ENCODE peak calls at places on chromosomes 2 and 18, in seven cellular contexts. I, D, A, X, T, F and V are unnamed samples.
A peak's percentile ranks its signal among the peaks of the same experiment; 100 is the strongest.

GRCh38 chr2:240759454-240759853 is 60.6 kb downstream of the KIF1A start:
- DNase-seq in I (no peak), D (no peak), A (peak; percentile 25), X (no peak), T (no peak), F (no peak), V (no peak)

GRCh38 chr2:217746741-217747287 is 256.0 kb downstream of the TNS1 start:
- DNase-seq in I (no peak), D (no peak), A (no peak), X (no peak), T (no peak), F (no peak), V (no peak)

GRCh38 chr2:96680561-96681141 is 38.1 kb downstream of the FER1L5 start:
- DNase-seq in I (no peak), D (no peak), A (no peak), X (no peak), T (no peak), F (no peak), V (no peak)

GRCh38 chr2:84946204-84947009 is 24.6 kb upstream of the KCMF1 start:
- DNase-seq in I (no peak), D (peak; percentile 88), A (peak; percentile 46), X (peak; percentile 67), T (peak; percentile 89), F (no peak), V (no peak)

GRCh38 chr2:88680916-88681315 is 10.6 kb upstream of the RPIA start:
- DNase-seq in I (no peak), D (no peak), A (no peak), X (no peak), T (no peak), F (no peak), V (no peak)

GRCh38 chr2:23900133-23900926 is 26.6 kb downstream of the ATAD2B start:
- DNase-seq in I (no peak), D (no peak), A (no peak), X (no peak), T (no peak), F (no peak), V (no peak)

GRCh38 chr2:158795110-158795924 is at the start of gene DAPL1:
- DNase-seq in I (no peak), D (no peak), A (no peak), X (no peak), T (no peak), F (no peak), V (no peak)

GRCh38 chr18:79429381-79429780 is 33.7 kb downstream of the NFATC1 start:
- DNase-seq in I (no peak), D (no peak), A (no peak), X (no peak), T (no peak), F (no peak), V (no peak)

GRCh38 chr2:201406077-201406662 is 45.1 kb downstream of the TRAK2 start:
- DNase-seq in I (peak; percentile 88), D (no peak), A (no peak), X (no peak), T (no peak), F (no peak), V (peak; percentile 20)

GRCh38 chr2:68936462-68936861 is 16.2 kb downstream of the GKN2 start:
- DNase-seq in I (no peak), D (no peak), A (no peak), X (no peak), T (no peak), F (no peak), V (no peak)

GRCh38 chr2:6290626-6291025 is 575.1 kb downstream of the CMPK2 start:
- DNase-seq in I (no peak), D (no peak), A (no peak), X (no peak), T (no peak), F (no peak), V (no peak)

GRCh38 chr18:32138332-32138731 is 46.7 kb downstream of the RNF138 start:
- DNase-seq in I (no peak), D (no peak), A (no peak), X (peak; percentile 13), T (no peak), F (no peak), V (no peak)

GRCh38 chr2:170928036-170928823 is 823 bp upstream of the GORASP2 start:
- DNase-seq in I (no peak), D (no peak), A (no peak), X (no peak), T (no peak), F (no peak), V (peak; percentile 52)

GRCh38 chr2:200383380-200384110 is 77.1 kb downstream of the SPATS2L start:
- DNase-seq in I (peak; percentile 76), D (no peak), A (no peak), X (peak; percentile 14), T (no peak), F (no peak), V (no peak)

GRCh38 chr2:188676012-188676405 is 298.2 kb upstream of the COL3A1 start:
- DNase-seq in I (no peak), D (no peak), A (no peak), X (no peak), T (no peak), F (no peak), V (no peak)

GRCh38 chr2:239913632-239914417 is 111.3 kb downstream of the NDUFA10 start:
- DNase-seq in I (no peak), D (no peak), A (no peak), X (no peak), T (no peak), F (no peak), V (no peak)

GRCh38 chr2:219261024-219261855 is 7.5 kb upstream of the TUBA4A start:
- DNase-seq in I (no peak), D (no peak), A (no peak), X (no peak), T (no peak), F (no peak), V (no peak)

GRCh38 chr2:163157891-163158511 is 319.4 kb upstream of the KCNH7 start:
- DNase-seq in I (no peak), D (no peak), A (no peak), X (no peak), T (no peak), F (no peak), V (no peak)

GRCh38 chr2:68643011-68643873 is at the start of gene PROKR1:
- DNase-seq in I (no peak), D (no peak), A (no peak), X (no peak), T (no peak), F (peak; percentile 53), V (peak; percentile 46)

GRCh38 chr2:161170377-161170776 is 10.1 kb downstream of the TANK start:
- DNase-seq in I (no peak), D (no peak), A (no peak), X (no peak), T (no peak), F (no peak), V (no peak)

GRCh38 chr2:38178142-38178541 is 102.2 kb upstream of the CYP1B1 start:
- DNase-seq in I (peak; percentile 66), D (no peak), A (no peak), X (no peak), T (no peak), F (no peak), V (no peak)

GRCh38 chr2:71857632-71858031 is 290.0 kb downstream of the CYP26B1 start:
- DNase-seq in I (no peak), D (no peak), A (no peak), X (no peak), T (no peak), F (no peak), V (no peak)

GRCh38 chr18:48348739-48349138 is 60.4 kb downstream of the ZBTB7C start:
- DNase-seq in I (no peak), D (no peak), A (no peak), X (no peak), T (no peak), F (no peak), V (no peak)

GRCh38 chr18:61891874-61892273 is 933 bp downstream of the RNF152 start:
- DNase-seq in I (no peak), D (no peak), A (no peak), X (no peak), T (no peak), F (no peak), V (no peak)

GRCh38 chr2:39631715-39632114 is 34.0 kb upstream of the TMEM178A start:
- DNase-seq in I (no peak), D (no peak), A (no peak), X (no peak), T (no peak), F (no peak), V (no peak)

GRCh38 chr2:119157850-119158511 is 570 bp downstream of the C1QL2 start:
- DNase-seq in I (no peak), D (no peak), A (no peak), X (no peak), T (no peak), F (no peak), V (no peak)

GRCh38 chr2:234001380-234001993 is 49.0 kb upstream of the SPP2 start:
- DNase-seq in I (no peak), D (no peak), A (no peak), X (no peak), T (no peak), F (no peak), V (no peak)

GRCh38 chr2:190717764-190718651 is 69.1 kb downstream of the NAB1 start:
- DNase-seq in I (no peak), D (peak; percentile 62), A (no peak), X (no peak), T (no peak), F (no peak), V (no peak)

GRCh38 chr2:120399889-120400240 is 53.9 kb downstream of the INHBB start:
- DNase-seq in I (no peak), D (no peak), A (no peak), X (no peak), T (no peak), F (no peak), V (no peak)

GRCh38 chr18:58223717-58224424 is 179.8 kb downstream of the NEDD4L start:
- DNase-seq in I (peak; percentile 76), D (no peak), A (no peak), X (no peak), T (peak; percentile 19), F (no peak), V (no peak)

GRCh38 chr18:58229162-58229561 is 185.1 kb downstream of the NEDD4L start:
- DNase-seq in I (no peak), D (no peak), A (no peak), X (no peak), T (no peak), F (no peak), V (no peak)

GRCh38 chr2:15642334-15643208 is 50.9 kb downstream of the DDX1 start:
- DNase-seq in I (no peak), D (no peak), A (no peak), X (no peak), T (no peak), F (no peak), V (no peak)

GRCh38 chr2:126372406-126372805 is 283.6 kb upstream of the GYPC start:
- DNase-seq in I (no peak), D (no peak), A (no peak), X (no peak), T (no peak), F (no peak), V (no peak)

GRCh38 chr2:9110893-9111569 is 95.6 kb upstream of the ASAP2 start:
- DNase-seq in I (no peak), D (no peak), A (no peak), X (no peak), T (no peak), F (peak; percentile 64), V (no peak)

GRCh38 chr2:28032816-28033215 is 142.3 kb downstream of the BABAM2 start:
- DNase-seq in I (no peak), D (no peak), A (no peak), X (no peak), T (no peak), F (no peak), V (no peak)